ENCODE peak calls at places on chromosomes 1 and 21, in nine cellular contexts. One of them, this sample, is unnamed.

GRCh38 chr21:17572431-17572830 is 40.3 kb downstream of the BTG3 start:
- DNase-seq in ureter: no peak
- DNase-seq in iPS DF 19.7: no peak
- DNase-seq in left ventricle myocardium inferior: no peak
- DNase-seq in CD8-positive, alpha-beta memory T cell: no peak
- DNase-seq in stimulated activated CD4-positive, alpha-beta T cell treated with anti-CD3 and anti-CD28 coated beads, Interleukin-12 subunit alpha, Interleukin-12 subunit beta, amount 100 ng/mL, for 4 hours: no peak
- DNase-seq in stimulated activated naive CD4-positive, alpha-beta T cell: no peak
- DNase-seq in M059J: no peak
- DNase-seq in stimulated activated CD8-positive, alpha-beta memory T cell treated with anti-CD3 and anti-CD28 coated beads, Interleukin-4, amount 100 ng/mL, for 1 hour: no peak
- DNase-seq in this sample: no peak

GRCh38 chr1:92439291-92439690 is 47.4 kb downstream of the GFI1 start:
- DNase-seq in ureter: no peak
- DNase-seq in iPS DF 19.7: no peak
- DNase-seq in left ventricle myocardium inferior: no peak
- DNase-seq in CD8-positive, alpha-beta memory T cell: no peak
- DNase-seq in stimulated activated CD4-positive, alpha-beta T cell treated with anti-CD3 and anti-CD28 coated beads, Interleukin-12 subunit alpha, Interleukin-12 subunit beta, amount 100 ng/mL, for 4 hours: no peak
- DNase-seq in stimulated activated naive CD4-positive, alpha-beta T cell: no peak
- DNase-seq in M059J: no peak
- DNase-seq in stimulated activated CD8-positive, alpha-beta memory T cell treated with anti-CD3 and anti-CD28 coated beads, Interleukin-4, amount 100 ng/mL, for 1 hour: no peak
- DNase-seq in this sample: no peak

GRCh38 chr1:203320546-203321272 is 15.4 kb downstream of the BTG2 start:
- DNase-seq in ureter: peak; percentile 83
- DNase-seq in iPS DF 19.7: peak; percentile 50
- DNase-seq in left ventricle myocardium inferior: peak; percentile 49
- DNase-seq in CD8-positive, alpha-beta memory T cell: peak; percentile 88
- DNase-seq in stimulated activated CD4-positive, alpha-beta T cell treated with anti-CD3 and anti-CD28 coated beads, Interleukin-12 subunit alpha, Interleukin-12 subunit beta, amount 100 ng/mL, for 4 hours: no peak
- DNase-seq in stimulated activated naive CD4-positive, alpha-beta T cell: peak; percentile 67
- DNase-seq in M059J: peak; percentile 11
- DNase-seq in stimulated activated CD8-positive, alpha-beta memory T cell treated with anti-CD3 and anti-CD28 coated beads, Interleukin-4, amount 100 ng/mL, for 1 hour: no peak
- DNase-seq in this sample: peak; percentile 38

GRCh38 chr1:166839600-166840308 is 479 bp downstream of the POGK start:
- DNase-seq in ureter: peak; percentile 62
- DNase-seq in iPS DF 19.7: no peak
- DNase-seq in left ventricle myocardium inferior: peak; percentile 61
- DNase-seq in CD8-positive, alpha-beta memory T cell: peak; percentile 61
- DNase-seq in stimulated activated CD4-positive, alpha-beta T cell treated with anti-CD3 and anti-CD28 coated beads, Interleukin-12 subunit alpha, Interleukin-12 subunit beta, amount 100 ng/mL, for 4 hours: peak; percentile 60
- DNase-seq in stimulated activated naive CD4-positive, alpha-beta T cell: peak; percentile 40
- DNase-seq in M059J: peak; percentile 40
- DNase-seq in stimulated activated CD8-positive, alpha-beta memory T cell treated with anti-CD3 and anti-CD28 coated beads, Interleukin-4, amount 100 ng/mL, for 1 hour: peak; percentile 30
- DNase-seq in this sample: peak; percentile 70

GRCh38 chr1:161226759-161227158 is 899 bp downstream of the TOMM40L start:
- DNase-seq in ureter: no peak
- DNase-seq in iPS DF 19.7: no peak
- DNase-seq in left ventricle myocardium inferior: no peak
- DNase-seq in CD8-positive, alpha-beta memory T cell: no peak
- DNase-seq in stimulated activated CD4-positive, alpha-beta T cell treated with anti-CD3 and anti-CD28 coated beads, Interleukin-12 subunit alpha, Interleukin-12 subunit beta, amount 100 ng/mL, for 4 hours: no peak
- DNase-seq in stimulated activated naive CD4-positive, alpha-beta T cell: no peak
- DNase-seq in M059J: no peak
- DNase-seq in stimulated activated CD8-positive, alpha-beta memory T cell treated with anti-CD3 and anti-CD28 coated beads, Interleukin-4, amount 100 ng/mL, for 1 hour: no peak
- DNase-seq in this sample: no peak

GRCh38 chr1:117629625-117630422 is 24.0 kb downstream of the TENT5C start:
- DNase-seq in ureter: no peak
- DNase-seq in iPS DF 19.7: no peak
- DNase-seq in left ventricle myocardium inferior: no peak
- DNase-seq in CD8-positive, alpha-beta memory T cell: no peak
- DNase-seq in stimulated activated CD4-positive, alpha-beta T cell treated with anti-CD3 and anti-CD28 coated beads, Interleukin-12 subunit alpha, Interleukin-12 subunit beta, amount 100 ng/mL, for 4 hours: no peak
- DNase-seq in stimulated activated naive CD4-positive, alpha-beta T cell: no peak
- DNase-seq in M059J: no peak
- DNase-seq in stimulated activated CD8-positive, alpha-beta memory T cell treated with anti-CD3 and anti-CD28 coated beads, Interleukin-4, amount 100 ng/mL, for 1 hour: no peak
- DNase-seq in this sample: no peak

GRCh38 chr1:32115496-32115895 is 7.6 kb downstream of the KPNA6 start:
- DNase-seq in ureter: no peak
- DNase-seq in iPS DF 19.7: no peak
- DNase-seq in left ventricle myocardium inferior: no peak
- DNase-seq in CD8-positive, alpha-beta memory T cell: no peak
- DNase-seq in stimulated activated CD4-positive, alpha-beta T cell treated with anti-CD3 and anti-CD28 coated beads, Interleukin-12 subunit alpha, Interleukin-12 subunit beta, amount 100 ng/mL, for 4 hours: no peak
- DNase-seq in stimulated activated naive CD4-positive, alpha-beta T cell: no peak
- DNase-seq in M059J: peak; percentile 73
- DNase-seq in stimulated activated CD8-positive, alpha-beta memory T cell treated with anti-CD3 and anti-CD28 coated beads, Interleukin-4, amount 100 ng/mL, for 1 hour: no peak
- DNase-seq in this sample: no peak

GRCh38 chr21:32426066-32426465 is 13.6 kb downstream of the EVA1C start:
- DNase-seq in ureter: no peak
- DNase-seq in iPS DF 19.7: no peak
- DNase-seq in left ventricle myocardium inferior: no peak
- DNase-seq in CD8-positive, alpha-beta memory T cell: no peak
- DNase-seq in stimulated activated CD4-positive, alpha-beta T cell treated with anti-CD3 and anti-CD28 coated beads, Interleukin-12 subunit alpha, Interleukin-12 subunit beta, amount 100 ng/mL, for 4 hours: no peak
- DNase-seq in stimulated activated naive CD4-positive, alpha-beta T cell: no peak
- DNase-seq in M059J: no peak
- DNase-seq in stimulated activated CD8-positive, alpha-beta memory T cell treated with anti-CD3 and anti-CD28 coated beads, Interleukin-4, amount 100 ng/mL, for 1 hour: no peak
- DNase-seq in this sample: no peak

GRCh38 chr1:235908742-235909520 is 42.2 kb upstream of the LYST start:
- DNase-seq in ureter: no peak
- DNase-seq in iPS DF 19.7: no peak
- DNase-seq in left ventricle myocardium inferior: no peak
- DNase-seq in CD8-positive, alpha-beta memory T cell: no peak
- DNase-seq in stimulated activated CD4-positive, alpha-beta T cell treated with anti-CD3 and anti-CD28 coated beads, Interleukin-12 subunit alpha, Interleukin-12 subunit beta, amount 100 ng/mL, for 4 hours: no peak
- DNase-seq in stimulated activated naive CD4-positive, alpha-beta T cell: no peak
- DNase-seq in M059J: peak; percentile 96
- DNase-seq in stimulated activated CD8-positive, alpha-beta memory T cell treated with anti-CD3 and anti-CD28 coated beads, Interleukin-4, amount 100 ng/mL, for 1 hour: no peak
- DNase-seq in this sample: no peak

GRCh38 chr1:98325646-98326441 is 335.7 kb upstream of the SNX7 start:
- DNase-seq in ureter: peak; percentile 45
- DNase-seq in iPS DF 19.7: no peak
- DNase-seq in left ventricle myocardium inferior: peak; percentile 46
- DNase-seq in CD8-positive, alpha-beta memory T cell: no peak
- DNase-seq in stimulated activated CD4-positive, alpha-beta T cell treated with anti-CD3 and anti-CD28 coated beads, Interleukin-12 subunit alpha, Interleukin-12 subunit beta, amount 100 ng/mL, for 4 hours: no peak
- DNase-seq in stimulated activated naive CD4-positive, alpha-beta T cell: no peak
- DNase-seq in M059J: peak; percentile 99
- DNase-seq in stimulated activated CD8-positive, alpha-beta memory T cell treated with anti-CD3 and anti-CD28 coated beads, Interleukin-4, amount 100 ng/mL, for 1 hour: no peak
- DNase-seq in this sample: peak; percentile 68

GRCh38 chr1:219143735-219144134 is 29.9 kb upstream of the LYPLAL1 start:
- DNase-seq in ureter: no peak
- DNase-seq in iPS DF 19.7: no peak
- DNase-seq in left ventricle myocardium inferior: no peak
- DNase-seq in CD8-positive, alpha-beta memory T cell: no peak
- DNase-seq in stimulated activated CD4-positive, alpha-beta T cell treated with anti-CD3 and anti-CD28 coated beads, Interleukin-12 subunit alpha, Interleukin-12 subunit beta, amount 100 ng/mL, for 4 hours: no peak
- DNase-seq in stimulated activated naive CD4-positive, alpha-beta T cell: no peak
- DNase-seq in M059J: peak; percentile 43
- DNase-seq in stimulated activated CD8-positive, alpha-beta memory T cell treated with anti-CD3 and anti-CD28 coated beads, Interleukin-4, amount 100 ng/mL, for 1 hour: no peak
- DNase-seq in this sample: no peak

GRCh38 chr1:233704882-233705723 is 91.2 kb downstream of the KCNK1 start:
- DNase-seq in ureter: no peak
- DNase-seq in iPS DF 19.7: no peak
- DNase-seq in left ventricle myocardium inferior: no peak
- DNase-seq in CD8-positive, alpha-beta memory T cell: no peak
- DNase-seq in stimulated activated CD4-positive, alpha-beta T cell treated with anti-CD3 and anti-CD28 coated beads, Interleukin-12 subunit alpha, Interleukin-12 subunit beta, amount 100 ng/mL, for 4 hours: no peak
- DNase-seq in stimulated activated naive CD4-positive, alpha-beta T cell: no peak
- DNase-seq in M059J: no peak
- DNase-seq in stimulated activated CD8-positive, alpha-beta memory T cell treated with anti-CD3 and anti-CD28 coated beads, Interleukin-4, amount 100 ng/mL, for 1 hour: no peak
- DNase-seq in this sample: no peak

GRCh38 chr1:31515061-31515775 is 61.1 kb upstream of the TINAGL1 start:
- DNase-seq in ureter: no peak
- DNase-seq in iPS DF 19.7: no peak
- DNase-seq in left ventricle myocardium inferior: no peak
- DNase-seq in CD8-positive, alpha-beta memory T cell: no peak
- DNase-seq in stimulated activated CD4-positive, alpha-beta T cell treated with anti-CD3 and anti-CD28 coated beads, Interleukin-12 subunit alpha, Interleukin-12 subunit beta, amount 100 ng/mL, for 4 hours: no peak
- DNase-seq in stimulated activated naive CD4-positive, alpha-beta T cell: no peak
- DNase-seq in M059J: no peak
- DNase-seq in stimulated activated CD8-positive, alpha-beta memory T cell treated with anti-CD3 and anti-CD28 coated beads, Interleukin-4, amount 100 ng/mL, for 1 hour: no peak
- DNase-seq in this sample: no peak

GRCh38 chr21:37557261-37557950 is 190.8 kb downstream of the DYRK1A start:
- DNase-seq in ureter: peak; percentile 36
- DNase-seq in iPS DF 19.7: no peak
- DNase-seq in left ventricle myocardium inferior: no peak
- DNase-seq in CD8-positive, alpha-beta memory T cell: no peak
- DNase-seq in stimulated activated CD4-positive, alpha-beta T cell treated with anti-CD3 and anti-CD28 coated beads, Interleukin-12 subunit alpha, Interleukin-12 subunit beta, amount 100 ng/mL, for 4 hours: no peak
- DNase-seq in stimulated activated naive CD4-positive, alpha-beta T cell: no peak
- DNase-seq in M059J: no peak
- DNase-seq in stimulated activated CD8-positive, alpha-beta memory T cell treated with anti-CD3 and anti-CD28 coated beads, Interleukin-4, amount 100 ng/mL, for 1 hour: no peak
- DNase-seq in this sample: no peak

GRCh38 chr1:22241811-22242210 is 98.9 kb upstream of the WNT4 start:
- DNase-seq in ureter: no peak
- DNase-seq in iPS DF 19.7: no peak
- DNase-seq in left ventricle myocardium inferior: no peak
- DNase-seq in CD8-positive, alpha-beta memory T cell: no peak
- DNase-seq in stimulated activated CD4-positive, alpha-beta T cell treated with anti-CD3 and anti-CD28 coated beads, Interleukin-12 subunit alpha, Interleukin-12 subunit beta, amount 100 ng/mL, for 4 hours: no peak
- DNase-seq in stimulated activated naive CD4-positive, alpha-beta T cell: no peak
- DNase-seq in M059J: no peak
- DNase-seq in stimulated activated CD8-positive, alpha-beta memory T cell treated with anti-CD3 and anti-CD28 coated beads, Interleukin-4, amount 100 ng/mL, for 1 hour: no peak
- DNase-seq in this sample: no peak

GRCh38 chr1:210076620-210077019 is 138.6 kb downstream of the SYT14 start:
- DNase-seq in ureter: no peak
- DNase-seq in iPS DF 19.7: no peak
- DNase-seq in left ventricle myocardium inferior: no peak
- DNase-seq in CD8-positive, alpha-beta memory T cell: no peak
- DNase-seq in stimulated activated CD4-positive, alpha-beta T cell treated with anti-CD3 and anti-CD28 coated beads, Interleukin-12 subunit alpha, Interleukin-12 subunit beta, amount 100 ng/mL, for 4 hours: no peak
- DNase-seq in stimulated activated naive CD4-positive, alpha-beta T cell: no peak
- DNase-seq in M059J: peak; percentile 18
- DNase-seq in stimulated activated CD8-positive, alpha-beta memory T cell treated with anti-CD3 and anti-CD28 coated beads, Interleukin-4, amount 100 ng/mL, for 1 hour: no peak
- DNase-seq in this sample: no peak

GRCh38 chr1:98369463-98369862 is 292.1 kb upstream of the SNX7 start:
- DNase-seq in ureter: no peak
- DNase-seq in iPS DF 19.7: no peak
- DNase-seq in left ventricle myocardium inferior: no peak
- DNase-seq in CD8-positive, alpha-beta memory T cell: no peak
- DNase-seq in stimulated activated CD4-positive, alpha-beta T cell treated with anti-CD3 and anti-CD28 coated beads, Interleukin-12 subunit alpha, Interleukin-12 subunit beta, amount 100 ng/mL, for 4 hours: no peak
- DNase-seq in stimulated activated naive CD4-positive, alpha-beta T cell: no peak
- DNase-seq in M059J: no peak
- DNase-seq in stimulated activated CD8-positive, alpha-beta memory T cell treated with anti-CD3 and anti-CD28 coated beads, Interleukin-4, amount 100 ng/mL, for 1 hour: no peak
- DNase-seq in this sample: no peak

GRCh38 chr1:82487778-82488177 is 687.0 kb downstream of the ADGRL2 start:
- DNase-seq in ureter: no peak
- DNase-seq in iPS DF 19.7: no peak
- DNase-seq in left ventricle myocardium inferior: no peak
- DNase-seq in CD8-positive, alpha-beta memory T cell: no peak
- DNase-seq in stimulated activated CD4-positive, alpha-beta T cell treated with anti-CD3 and anti-CD28 coated beads, Interleukin-12 subunit alpha, Interleukin-12 subunit beta, amount 100 ng/mL, for 4 hours: no peak
- DNase-seq in stimulated activated naive CD4-positive, alpha-beta T cell: no peak
- DNase-seq in M059J: no peak
- DNase-seq in stimulated activated CD8-positive, alpha-beta memory T cell treated with anti-CD3 and anti-CD28 coated beads, Interleukin-4, amount 100 ng/mL, for 1 hour: no peak
- DNase-seq in this sample: no peak

GRCh38 chr1:78011050-78011449 is 6.3 kb downstream of the DNAJB4 start:
- DNase-seq in ureter: no peak
- DNase-seq in iPS DF 19.7: no peak
- DNase-seq in left ventricle myocardium inferior: no peak
- DNase-seq in CD8-positive, alpha-beta memory T cell: no peak
- DNase-seq in stimulated activated CD4-positive, alpha-beta T cell treated with anti-CD3 and anti-CD28 coated beads, Interleukin-12 subunit alpha, Interleukin-12 subunit beta, amount 100 ng/mL, for 4 hours: no peak
- DNase-seq in stimulated activated naive CD4-positive, alpha-beta T cell: no peak
- DNase-seq in M059J: no peak
- DNase-seq in stimulated activated CD8-positive, alpha-beta memory T cell treated with anti-CD3 and anti-CD28 coated beads, Interleukin-4, amount 100 ng/mL, for 1 hour: no peak
- DNase-seq in this sample: no peak

GRCh38 chr1:204706838-204707509 is 21.4 kb upstream of the LRRN2 start:
- DNase-seq in ureter: no peak
- DNase-seq in iPS DF 19.7: peak; percentile 65
- DNase-seq in left ventricle myocardium inferior: no peak
- DNase-seq in CD8-positive, alpha-beta memory T cell: peak; percentile 17
- DNase-seq in stimulated activated CD4-positive, alpha-beta T cell treated with anti-CD3 and anti-CD28 coated beads, Interleukin-12 subunit alpha, Interleukin-12 subunit beta, amount 100 ng/mL, for 4 hours: no peak
- DNase-seq in stimulated activated naive CD4-positive, alpha-beta T cell: no peak
- DNase-seq in M059J: peak; percentile 35
- DNase-seq in stimulated activated CD8-positive, alpha-beta memory T cell treated with anti-CD3 and anti-CD28 coated beads, Interleukin-4, amount 100 ng/mL, for 1 hour: no peak
- DNase-seq in this sample: no peak

GRCh38 chr21:22536511-22536910 is 1538.3 kb downstream of the NCAM2 start:
- DNase-seq in ureter: no peak
- DNase-seq in iPS DF 19.7: no peak
- DNase-seq in left ventricle myocardium inferior: no peak
- DNase-seq in CD8-positive, alpha-beta memory T cell: no peak
- DNase-seq in stimulated activated CD4-positive, alpha-beta T cell treated with anti-CD3 and anti-CD28 coated beads, Interleukin-12 subunit alpha, Interleukin-12 subunit beta, amount 100 ng/mL, for 4 hours: no peak
- DNase-seq in stimulated activated naive CD4-positive, alpha-beta T cell: no peak
- DNase-seq in M059J: peak; percentile 43
- DNase-seq in stimulated activated CD8-positive, alpha-beta memory T cell treated with anti-CD3 and anti-CD28 coated beads, Interleukin-4, amount 100 ng/mL, for 1 hour: no peak
- DNase-seq in this sample: no peak

GRCh38 chr1:209755926-209756607 is at the start of gene TRAF3IP3:
- DNase-seq in ureter: no peak
- DNase-seq in iPS DF 19.7: no peak
- DNase-seq in left ventricle myocardium inferior: no peak
- DNase-seq in CD8-positive, alpha-beta memory T cell: peak; percentile 84
- DNase-seq in stimulated activated CD4-positive, alpha-beta T cell treated with anti-CD3 and anti-CD28 coated beads, Interleukin-12 subunit alpha, Interleukin-12 subunit beta, amount 100 ng/mL, for 4 hours: peak; percentile 56
- DNase-seq in stimulated activated naive CD4-positive, alpha-beta T cell: peak; percentile 59
- DNase-seq in M059J: peak; percentile 4
- DNase-seq in stimulated activated CD8-positive, alpha-beta memory T cell treated with anti-CD3 and anti-CD28 coated beads, Interleukin-4, amount 100 ng/mL, for 1 hour: peak; percentile 52
- DNase-seq in this sample: peak; percentile 40

GRCh38 chr1:198185759-198186158 is 29.0 kb downstream of the NEK7 start:
- DNase-seq in ureter: no peak
- DNase-seq in iPS DF 19.7: no peak
- DNase-seq in left ventricle myocardium inferior: no peak
- DNase-seq in CD8-positive, alpha-beta memory T cell: no peak
- DNase-seq in stimulated activated CD4-positive, alpha-beta T cell treated with anti-CD3 and anti-CD28 coated beads, Interleukin-12 subunit alpha, Interleukin-12 subunit beta, amount 100 ng/mL, for 4 hours: no peak
- DNase-seq in stimulated activated naive CD4-positive, alpha-beta T cell: no peak
- DNase-seq in M059J: no peak
- DNase-seq in stimulated activated CD8-positive, alpha-beta memory T cell treated with anti-CD3 and anti-CD28 coated beads, Interleukin-4, amount 100 ng/mL, for 1 hour: no peak
- DNase-seq in this sample: no peak

This sample was measured in heart left ventricle.